ENCODE peak calls at places on chromosomes 6 and 20, in four cellular contexts. X is GM12865, N is fibroblast of lung, H is brain microvascular endothelial cell. R is an unnamed sample.
A peak's percentile ranks its signal among the peaks of the same experiment; 100 is the strongest.

GRCh38 chr20:61434361-61434781 is 182.3 kb downstream of the CDH4 start:
- DNase-seq in X (no peak), N (peak; percentile 42), H (no peak), R (no peak)

GRCh38 chr20:57513199-57513598 is 11.7 kb downstream of the CTCFL start:
- DNase-seq in H (no peak), N (no peak), X (no peak), R (no peak)

GRCh38 chr6:154594474-154595198 is 84.2 kb upstream of the CNKSR3 start:
- DNase-seq in X (no peak), H (no peak), N (no peak), R (no peak)

GRCh38 chr6:47070461-47070860 is 28.3 kb upstream of the ADGRF1 start:
- DNase-seq in N (no peak), X (no peak), H (no peak), R (no peak)

GRCh38 chr6:162249907-162250642 is 477.5 kb downstream of the PRKN start:
- DNase-seq in X (no peak), H (no peak), N (no peak), R (no peak)

GRCh38 chr6:24524801-24525200 is 30.0 kb downstream of the ALDH5A1 start:
- DNase-seq in N (peak; percentile 47), X (peak; percentile 76), H (peak; percentile 51), R (no peak)

GRCh38 chr20:11686900-11687543 is 230.7 kb upstream of the BTBD3 start:
- DNase-seq in X (no peak), H (peak; percentile 0), N (peak; percentile 14), R (no peak)

GRCh38 chr6:13000537-13000936 is 284.0 kb downstream of the PHACTR1 start:
- DNase-seq in N (no peak), H (no peak), X (no peak), R (no peak)

GRCh38 chr6:107441706-107442105 is 17.7 kb downstream of the PDSS2 start:
- DNase-seq in X (no peak), H (no peak), N (no peak), R (no peak)

GRCh38 chr6:18016133-18016532 is 28.7 kb upstream of the KIF13A start:
- DNase-seq in N (peak; percentile 40), H (no peak), X (no peak), R (no peak)

GRCh38 chr20:53782612-53783246 is 189.1 kb upstream of the ZNF217 start:
- DNase-seq in H (no peak), N (no peak), X (no peak), R (no peak)

GRCh38 chr20:22745194-22745500 is 160.8 kb upstream of the FOXA2 start:
- DNase-seq in H (no peak), N (no peak), X (no peak), R (no peak)

DNA sequence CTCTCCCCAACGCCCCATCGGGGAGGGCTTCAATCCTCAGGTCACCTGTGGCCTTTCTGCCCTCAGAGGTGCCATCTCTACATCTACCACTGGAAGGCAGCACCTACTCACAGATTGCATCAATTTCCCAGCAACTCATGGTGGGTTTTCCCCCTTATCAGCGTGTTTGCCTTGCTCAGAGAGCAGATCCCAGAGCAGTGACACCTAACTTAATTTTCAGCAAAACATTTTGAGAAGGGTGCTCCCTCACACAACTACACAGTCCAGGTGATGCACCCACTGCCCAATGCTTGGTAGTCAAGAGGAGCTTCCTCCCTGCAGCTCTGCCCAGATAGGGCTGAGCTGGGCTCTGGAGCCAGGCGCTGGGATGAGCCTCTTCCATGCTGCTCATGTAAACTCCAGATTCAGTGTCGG is 48.2 kb downstream of the PLG start:
- DNase-seq in N (no peak), X (peak; percentile 71), H (no peak), R (no peak)
- TF ChIP-seq CTCF in N (no peak), X (peak; percentile 83), H (no peak), R (peak; percentile 16)

GRCh38 chr6:101403566-101403965 is 10.1 kb downstream of the GRIK2 start:
- DNase-seq in X (no peak), N (no peak), H (no peak), R (no peak)

GRCh38 chr6:101404767-101405166 is 11.3 kb downstream of the GRIK2 start:
- DNase-seq in H (no peak), X (no peak), N (no peak), R (no peak)

GRCh38 chr6:101401792-101402617 is 8.5 kb downstream of the GRIK2 start:
- DNase-seq in X (no peak), N (peak; percentile 20), H (no peak), R (no peak)

GRCh38 chr6:101400341-101400740 is 6.8 kb downstream of the GRIK2 start:
- DNase-seq in X (no peak), H (no peak), N (no peak), R (no peak)

GRCh38 chr6:101402618-101403002 is 9.1 kb downstream of the GRIK2 start:
- DNase-seq in X (no peak), H (no peak), N (no peak), R (no peak)
- H3K4me3 ChIP-seq in X (no peak overlapping the region), H (peak overlapping the region; percentile 59), N (no peak overlapping the region), R (peak overlapping the region; percentile 21)

GRCh38 chr6:117668736-117669135 is 6.5 kb upstream of the NUS1 start:
- DNase-seq in X (no peak), H (no peak), N (no peak), R (no peak)
- TF ChIP-seq CTCF in X (no peak), H (no peak), N (no peak), R (no peak)

GRCh38 chr6:21918666-21919065 is 325.1 kb downstream of the SOX4 start:
- DNase-seq in X (no peak), H (no peak), N (no peak), R (no peak)

GRCh38 chr6:21924002-21924401 is 330.5 kb downstream of the SOX4 start:
- DNase-seq in H (no peak), X (no peak), N (no peak), R (no peak)

GRCh38 chr6:21918081-21918480 is 324.5 kb downstream of the SOX4 start:
- DNase-seq in H (no peak), N (no peak), X (no peak), R (no peak)

GRCh38 chr6:21922086-21922485 is 328.5 kb downstream of the SOX4 start:
- DNase-seq in H (no peak), N (peak; percentile 86), X (no peak), R (no peak)
- H3K4me3 ChIP-seq in H (no peak overlapping the region), N (no peak overlapping the region), X (no peak overlapping the region), R (no peak overlapping the region)

GRCh38 chr20:46962452-46963195 is 68.0 kb downstream of the EYA2 start:
- DNase-seq in N (no peak), X (no peak), H (no peak), R (no peak)
- TF ChIP-seq CTCF in N (no peak), X (no peak), H (no peak), R (no peak)

GRCh38 chr6:41336824-41337223 is 1.4 kb downstream of the NCR2 start:
- DNase-seq in N (no peak), H (no peak), X (no peak), R (no peak)

GRCh38 chr6:41335296-41335695 is at the start of gene NCR2:
- DNase-seq in H (no peak), X (no peak), N (no peak), R (no peak)

GRCh38 chr6:41335943-41336342 is 535 bp downstream of the NCR2 start:
- DNase-seq in H (no peak), N (no peak), X (no peak), R (no peak)

GRCh38 chr6:41338654-41339053 is 3.2 kb downstream of the NCR2 start:
- DNase-seq in X (no peak), N (no peak), H (no peak), R (no peak)

DNA sequence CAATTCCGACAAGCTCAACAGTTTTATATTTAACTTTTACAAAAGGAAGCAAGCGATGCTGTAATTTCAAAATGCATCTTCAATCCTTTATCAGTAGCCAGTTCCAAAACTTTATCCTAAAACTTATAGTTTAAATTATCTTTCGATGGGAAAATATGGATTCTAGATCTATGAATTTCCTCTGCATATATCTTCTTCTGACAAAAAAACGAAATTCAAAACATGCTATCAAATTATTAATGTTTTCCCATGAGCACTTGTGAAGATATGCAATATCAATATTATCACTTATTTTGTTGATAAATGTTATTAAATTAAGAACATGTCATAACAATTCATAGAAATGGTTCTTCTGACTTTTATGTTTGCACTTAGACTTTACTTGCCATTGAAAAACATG is 2.3 kb downstream of the NCR2 start:
- DNase-seq in N (no peak), X (no peak), H (no peak), R (no peak)
- H3K4me3 ChIP-seq in N (no peak overlapping the region), X (no peak overlapping the region), H (no peak overlapping the region), R (no peak overlapping the region)